ENCODE peak calls at places on chromosomes 1 and 21, in six cellular contexts. Q is uterus; L is fibroblast of lung; F is A549; K is CD8-positive, alpha-beta memory T cell; O is CD4-positive, alpha-beta memory T cell. D is an unnamed sample.

GRCh38 chr1:156488566-156489165 is 11.9 kb downstream of the MEF2D start:
- DNase-seq in Q (no peak), L (no peak), F (no peak), K (no peak), O (no peak), D (no peak)

GRCh38 chr1:180167021-180167701 is 12.5 kb downstream of the QSOX1 start:
- DNase-seq in Q (no peak), L (no peak), F (no peak), K (no peak), O (no peak), D (no peak)

GRCh38 chr1:103108525-103109150 is 316 bp upstream of the COL11A1 start:
- DNase-seq in Q (no peak), L (no peak), F (peak; percentile 4), K (no peak), O (no peak), D (no peak)

GRCh38 chr1:30883389-30884172 is 25.0 kb downstream of the SDC3 start:
- DNase-seq in Q (no peak), L (no peak), F (no peak), K (no peak), O (no peak), D (no peak)

GRCh38 chr1:159015440-159015909 is 5.8 kb downstream of the IFI16 start:
- DNase-seq in Q (peak; percentile 61), L (peak; percentile 91), F (peak; percentile 65), K (peak; percentile 79), O (peak; percentile 65), D (peak; percentile 74)

GRCh38 chr1:66571789-66572188 is 37.8 kb downstream of the SGIP1 start:
- DNase-seq in Q (no peak), L (no peak), F (no peak), K (no peak), O (no peak), D (no peak)

GRCh38 chr1:185317886-185318310 is 855 bp upstream of the IVNS1ABP start:
- DNase-seq in Q (no peak), L (no peak), F (peak; percentile 42), K (peak; percentile 89), O (peak; percentile 86), D (peak; percentile 27)

GRCh38 chr21:16085436-16085835 is 355.7 kb downstream of the USP25 start:
- DNase-seq in Q (no peak), L (peak; percentile 29), F (no peak), K (no peak), O (no peak), D (peak; percentile 42)

GRCh38 chr1:9589144-9589718 is 520 bp downstream of the TMEM201 start:
- DNase-seq in Q (no peak), L (peak; percentile 37), F (no peak), K (peak; percentile 61), O (peak; percentile 45), D (peak; percentile 25)

GRCh38 chr21:27154451-27155129 is 187.7 kb upstream of the ADAMTS5 start:
- DNase-seq in Q (peak; percentile 64), L (no peak), F (no peak), K (no peak), O (no peak), D (no peak)

GRCh38 chr21:25625036-25625435 is 14.0 kb upstream of the JAM2 start:
- DNase-seq in Q (no peak), L (peak; percentile 61), F (no peak), K (no peak), O (no peak), D (no peak)

GRCh38 chr1:180173952-180174351 is 19.3 kb downstream of the QSOX1 start:
- DNase-seq in Q (peak; percentile 75), L (peak; percentile 74), F (no peak), K (no peak), O (no peak), D (peak; percentile 98)

GRCh38 chr1:29785137-29785527 is 548.8 kb downstream of the PTPRU start:
- DNase-seq in Q (no peak), L (no peak), F (no peak), K (no peak), O (no peak), D (no peak)

GRCh38 chr1:213573648-213574009 is 414.1 kb upstream of the PROX1 start:
- DNase-seq in Q (no peak), L (no peak), F (no peak), K (no peak), O (no peak), D (no peak)

GRCh38 chr1:28751315-28752056 is 14.7 kb downstream of the YTHDF2 start:
- DNase-seq in Q (no peak), L (peak; percentile 39), F (no peak), K (no peak), O (no peak), D (no peak)

GRCh38 chr1:228373681-228374571 is 32.7 kb downstream of the TRIM11 start:
- DNase-seq in Q (peak; percentile 10), L (no peak), F (no peak), K (no peak), O (no peak), D (no peak)

GRCh38 chr1:58409826-58410225 is 136.7 kb downstream of the OMA1 start:
- DNase-seq in Q (peak; percentile 80), L (no peak), F (no peak), K (no peak), O (no peak), D (peak; percentile 48)

GRCh38 chr1:154404984-154405761 is at the start of gene IL6R:
- DNase-seq in Q (peak; percentile 96), L (peak; percentile 89), F (peak; percentile 88), K (peak; percentile 75), O (peak; percentile 82), D (peak; percentile 97)

GRCh38 chr1:154403300-154403943 is 1.7 kb upstream of the IL6R start:
- DNase-seq in Q (no peak), L (no peak), F (no peak), K (peak; percentile 59), O (peak; percentile 51), D (no peak)

GRCh38 chr1:154403983-154404382 is 1.2 kb upstream of the IL6R start:
- DNase-seq in Q (no peak), L (no peak), F (no peak), K (no peak), O (no peak), D (no peak)

GRCh38 chr1:154405762-154406571 is 824 bp downstream of the IL6R start:
- DNase-seq in Q (peak; percentile 78), L (peak; percentile 54), F (peak; percentile 66), K (peak; percentile 56), O (peak; percentile 40), D (peak; percentile 95)

DNA sequence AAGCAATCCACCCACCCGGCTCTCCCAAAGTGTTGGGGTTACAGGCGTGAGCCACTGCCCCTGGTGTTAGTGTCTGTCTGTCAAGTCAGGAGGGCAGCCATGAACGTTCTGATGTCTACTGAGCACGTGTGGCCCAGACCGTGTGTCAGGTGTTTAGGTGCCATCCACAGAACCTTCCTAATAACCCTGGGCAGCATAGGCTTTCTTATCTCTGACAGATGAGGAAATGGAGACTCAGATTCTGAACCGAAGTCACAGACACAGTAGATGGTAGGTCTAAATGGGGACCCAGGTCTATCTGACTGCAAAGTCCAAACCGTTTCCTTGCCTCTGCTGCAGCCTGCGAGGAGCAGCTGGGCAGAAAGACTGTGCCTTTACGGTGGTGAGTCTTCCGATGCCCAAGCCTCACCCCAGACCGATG is 622 bp upstream of the IL6R start:
- DNase-seq in Q (no peak), L (no peak), F (no peak), K (no peak), O (no peak), D (no peak)
- H3K4me3 ChIP-seq in Q (peak overlapping the region; percentile 90), L (peak overlapping the region; percentile 14), F (peak overlapping the region; percentile 78), K (peak overlapping the region; percentile 68), O (peak overlapping the region; percentile 55), D (peak overlapping the region; percentile 75)

GRCh38 chr1:207842506-207842905 is 68.4 kb downstream of the CD34 start:
- DNase-seq in Q (no peak), L (no peak), F (no peak), K (no peak), O (no peak), D (no peak)

GRCh38 chr1:207840380-207840779 is 70.5 kb downstream of the CD34 start:
- DNase-seq in Q (no peak), L (no peak), F (no peak), K (no peak), O (no peak), D (no peak)

GRCh38 chr1:207844374-207844773 is 66.6 kb downstream of the CD34 start:
- DNase-seq in Q (no peak), L (peak; percentile 57), F (no peak), K (no peak), O (no peak), D (no peak)

GRCh38 chr1:207841318-207841717 is 69.6 kb downstream of the CD34 start:
- DNase-seq in Q (no peak), L (no peak), F (no peak), K (no peak), O (no peak), D (no peak)

DNA sequence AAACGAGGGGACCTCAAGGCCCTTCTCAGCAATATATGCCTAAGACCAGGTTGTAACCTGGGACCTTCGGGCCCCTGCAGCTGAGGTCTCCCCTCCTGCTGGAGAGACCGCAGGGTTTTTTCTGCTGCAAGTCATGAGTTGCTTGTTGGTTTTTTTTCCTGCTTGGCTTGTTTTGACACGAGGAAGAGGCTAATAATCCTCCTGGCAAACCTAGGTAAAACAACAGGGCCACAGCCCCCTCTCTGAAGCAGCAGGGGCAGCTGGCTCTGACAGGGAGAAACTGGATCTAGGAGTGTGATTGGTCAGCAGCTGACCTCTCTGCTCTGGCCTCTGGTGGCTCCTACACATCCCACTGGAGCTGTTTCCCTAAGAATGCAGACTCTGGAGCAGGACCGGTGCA is 69.0 kb downstream of the CD34 start:
- DNase-seq in Q (no peak), L (no peak), F (no peak), K (no peak), O (no peak), D (no peak)
- H3K4me3 ChIP-seq in Q (no peak overlapping the region), L (no peak overlapping the region), F (no peak overlapping the region), K (no peak overlapping the region), O (no peak overlapping the region), D (no peak overlapping the region)

DNA sequence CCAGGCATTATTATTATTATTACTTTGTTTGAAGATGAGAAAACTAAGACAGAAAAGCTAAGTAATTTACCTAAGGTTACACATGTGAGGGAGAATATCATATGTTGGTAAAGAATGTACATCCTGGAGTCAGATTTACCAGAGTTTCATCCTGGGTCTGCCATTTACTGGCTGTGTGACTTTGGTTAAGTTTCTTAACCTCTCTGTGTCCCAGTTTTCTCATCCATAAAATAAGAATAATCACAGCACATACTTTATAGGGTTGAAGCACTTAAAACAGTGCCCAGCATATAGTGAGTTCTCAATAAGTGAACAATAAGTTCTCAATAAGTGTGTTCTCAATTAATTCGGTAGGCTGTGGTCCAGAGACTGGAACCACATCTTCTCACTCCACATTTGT is 32.5 kb downstream of the UBE2U start:
- DNase-seq in Q (no peak), L (no peak), F (no peak), K (no peak), O (no peak), D (no peak)
- H3K4me3 ChIP-seq in Q (no peak overlapping the region), L (no peak overlapping the region), F (no peak overlapping the region), K (no peak overlapping the region), O (no peak overlapping the region), D (no peak overlapping the region)

DNA sequence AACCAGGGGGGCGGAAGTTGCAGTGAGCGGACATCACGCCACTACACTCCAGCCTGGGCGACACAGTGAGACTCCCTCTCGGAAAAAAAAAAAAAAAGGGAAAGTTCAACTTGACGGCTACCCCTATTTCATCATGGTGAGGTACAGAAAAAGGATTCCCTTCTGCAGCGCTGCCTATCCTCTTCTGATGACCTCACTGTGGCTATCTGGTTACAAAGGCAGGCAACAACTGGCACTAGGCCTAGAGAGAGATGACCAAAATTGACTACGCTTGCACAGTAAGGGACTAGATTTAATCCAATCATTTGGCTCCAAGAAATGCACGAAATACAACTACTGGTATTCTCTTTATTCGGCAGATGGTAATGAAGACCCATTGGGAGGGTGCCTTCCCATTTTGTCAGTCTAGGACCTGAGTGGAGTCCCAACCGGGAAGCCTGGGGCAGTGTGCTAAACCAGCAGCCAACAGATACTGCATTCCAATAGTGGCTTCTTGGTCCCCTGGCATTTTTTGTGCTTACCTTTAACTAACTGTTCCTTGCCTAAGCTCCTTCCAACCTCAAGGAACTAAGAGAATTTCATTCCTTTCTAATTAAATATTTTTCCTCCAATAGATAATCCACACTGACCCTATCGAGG is 36.6 kb downstream of the ITPKB start:
- DNase-seq in Q (peak; percentile 78), L (peak; percentile 82), F (no peak), K (no peak), O (no peak), D (peak; percentile 60)
- H3K4me3 ChIP-seq in Q (peak overlapping the region; percentile 75), L (peak overlapping the region; percentile 56), F (peak overlapping the region; percentile 68), K (peak overlapping the region; percentile 69), O (no peak overlapping the region), D (peak overlapping the region; percentile 77)

D was measured in MG63.